ENCODE peak calls at places on chromosomes 1 and 21, in seven cellular contexts. I is tibial nerve, G is upper lobe of right lung, O is cardiac muscle cell, A is H1, D is brain microvascular endothelial cell, Z is heart right ventricle. Y is an unnamed sample.

GRCh38 chr21:23881783-23882182 is 1725.5 kb downstream of the MRPL39 start:
- DNase-seq in G (no peak), Z (no peak), I (no peak), D (no peak), O (no peak), A (no peak), Y (no peak)

GRCh38 chr1:202944438-202944921 is 13.6 kb downstream of the ADIPOR1 start:
- DNase-seq in O (no peak), Z (no peak), I (no peak), A (no peak), G (no peak), D (no peak), Y (no peak)

GRCh38 chr1:198643827-198644226 is 5.0 kb downstream of the PTPRC start:
- DNase-seq in Z (no peak), D (no peak), G (no peak), I (no peak), O (no peak), A (no peak), Y (no peak)

GRCh38 chr1:162328507-162328906 is 48.1 kb downstream of the SPATA46 start:
- DNase-seq in D (no peak), G (no peak), A (no peak), Z (no peak), I (no peak), O (no peak), Y (no peak)

GRCh38 chr1:229563241-229563640 is 4.7 kb upstream of the ABCB10 start:
- DNase-seq in D (no peak), I (no peak), Z (no peak), O (peak; percentile 58), G (no peak), A (no peak), Y (no peak)

GRCh38 chr1:15154480-15155036 is 1.0 kb downstream of the TMEM51 start:
- DNase-seq in D (peak; percentile 22), G (peak; percentile 71), I (no peak), Z (peak; percentile 32), A (peak; percentile 68), O (peak; percentile 40), Y (peak; percentile 30)

GRCh38 chr1:203124546-203125317 is 2.8 kb upstream of the ADORA1 start:
- DNase-seq in G (peak; percentile 28), I (no peak), A (peak; percentile 37), O (no peak), D (no peak), Z (no peak), Y (peak; percentile 60)

GRCh38 chr1:213070399-213070798 is 19.4 kb downstream of the RPS6KC1 start:
- DNase-seq in O (no peak), I (no peak), A (no peak), Z (no peak), G (no peak), D (peak; percentile 59), Y (peak; percentile 40)

GRCh38 chr1:223074901-223075300 is 68.1 kb downstream of the TLR5 start:
- DNase-seq in Z (no peak), I (no peak), G (no peak), O (no peak), D (no peak), A (no peak), Y (no peak)

DNA sequence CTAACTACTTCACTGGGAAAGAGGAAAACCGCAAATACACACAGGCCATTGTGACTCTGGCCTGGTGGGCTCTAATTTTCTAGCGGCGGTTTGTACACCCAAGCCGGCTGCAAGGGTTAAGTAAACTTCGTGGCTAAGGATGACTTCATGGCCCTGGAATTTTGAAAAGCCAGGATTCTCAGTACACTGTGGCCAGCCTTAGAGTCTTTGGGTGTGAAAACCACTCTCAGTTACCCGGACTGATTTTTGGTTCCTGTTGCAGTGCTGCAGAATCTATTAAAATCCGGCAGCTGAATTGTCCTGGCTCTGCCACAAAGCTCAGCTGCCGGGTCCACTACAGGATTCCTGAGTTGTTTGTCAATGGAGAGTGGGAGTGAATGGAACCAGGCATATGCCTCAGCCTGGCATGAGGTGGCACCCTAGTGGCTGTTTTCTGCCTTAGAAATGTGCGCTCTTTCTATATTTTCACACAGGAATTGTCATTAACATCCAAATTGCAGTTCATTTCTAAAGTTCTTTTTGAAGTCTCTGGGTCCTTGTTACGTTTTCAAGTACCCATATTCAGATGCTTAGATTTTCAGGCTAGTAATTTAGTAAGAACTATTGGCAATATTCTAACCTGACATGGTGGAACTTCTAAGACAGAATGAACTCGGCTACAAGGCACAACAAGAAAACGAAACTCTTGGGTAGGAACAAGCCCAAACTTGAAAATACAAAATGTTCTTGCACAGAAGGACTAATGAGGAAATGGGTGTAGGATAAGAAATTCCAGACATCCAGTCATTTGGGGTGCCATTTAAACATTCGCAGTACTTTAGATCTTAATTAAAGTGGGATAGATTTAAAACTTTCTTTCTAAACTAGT is 255.9 kb downstream of the NFIA start:
- DNase-seq in A (no peak), O (peak; percentile 64), G (peak; percentile 76), D (peak; percentile 95), I (peak; percentile 38), Z (peak; percentile 48), Y (peak; percentile 97)
- TF ChIP-seq CTCF in A (peak; percentile 71), O (peak; percentile 59), G (peak; percentile 72), D (peak; percentile 76), I (peak; percentile 75), Z (peak; percentile 59), Y (peak; percentile 80)

DNA sequence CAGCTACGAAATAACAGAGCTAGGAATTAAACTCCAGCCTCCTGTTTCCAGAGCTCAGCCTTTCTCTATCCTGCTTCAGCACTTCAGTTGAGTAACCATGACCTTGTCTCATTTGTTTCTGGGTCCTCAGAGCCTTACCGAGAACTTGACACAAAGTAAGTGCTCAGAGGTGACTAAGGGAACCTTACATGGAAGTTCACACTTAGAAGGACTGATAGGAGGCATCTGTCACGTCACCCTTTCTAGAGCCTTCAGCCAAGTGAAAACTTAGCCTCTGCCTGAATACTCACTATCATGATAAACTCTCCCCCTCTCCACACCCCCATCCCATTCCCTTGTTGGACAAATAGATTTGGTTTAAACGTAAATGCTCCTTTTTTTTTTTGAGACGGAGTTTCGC is 9.8 kb upstream of the LUZP1 start:
- DNase-seq in D (no peak), O (peak; percentile 44), Z (no peak), G (no peak), I (no peak), A (no peak), Y (no peak)
- H3K4me3 ChIP-seq in D (no peak overlapping the region), O (no peak overlapping the region), Z (peak overlapping the region; percentile 51), G (no peak overlapping the region), I (no peak overlapping the region), A (no peak overlapping the region), Y (no peak overlapping the region)

GRCh38 chr1:175035860-175036259 is 12.6 kb upstream of the MRPS14 start:
- DNase-seq in I (no peak), D (no peak), A (no peak), Z (no peak), O (no peak), G (no peak), Y (no peak)

GRCh38 chr1:175033931-175034330 is 10.7 kb upstream of the MRPS14 start:
- DNase-seq in A (no peak), Z (no peak), D (no peak), G (no peak), O (no peak), I (no peak), Y (no peak)

GRCh38 chr1:175040324-175040910 is 17.2 kb upstream of the MRPS14 start:
- DNase-seq in D (no peak), O (no peak), I (no peak), Z (no peak), A (no peak), G (no peak), Y (no peak)

GRCh38 chr1:175034775-175035174 is 11.6 kb upstream of the MRPS14 start:
- DNase-seq in I (no peak), O (no peak), D (no peak), A (no peak), G (no peak), Z (no peak), Y (peak; percentile 81)

GRCh38 chr1:175036476-175036875 is 13.3 kb upstream of the MRPS14 start:
- DNase-seq in G (no peak), A (no peak), Z (no peak), D (no peak), O (no peak), I (no peak), Y (no peak)
- H3K36me3 ChIP-seq in G (no peaks in the 10 kb centered on the region), A (no peaks in the 10 kb centered on the region), Z (no peaks in the 10 kb centered on the region), D (no peaks in the 10 kb centered on the region), O (no peaks in the 10 kb centered on the region), I (no peaks in the 10 kb centered on the region), Y (no peaks in the 10 kb centered on the region)

GRCh38 chr1:173580081-173580480 is 22.8 kb downstream of the SLC9C2 start:
- DNase-seq in I (no peak), O (no peak), G (no peak), A (no peak), Z (no peak), D (no peak), Y (no peak)
- TF ChIP-seq CTCF in I (no peak), O (no peak), G (no peak), A (no peak), Z (no peak), D (no peak), Y (no peak)

GRCh38 chr1:227841141-227841540 is 25.7 kb downstream of the PRSS38 start:
- DNase-seq in Z (no peak), O (no peak), G (no peak), A (no peak), I (no peak), D (no peak), Y (no peak)

GRCh38 chr1:227838181-227838580 is 22.7 kb downstream of the PRSS38 start:
- DNase-seq in Z (no peak), A (no peak), O (no peak), G (no peak), I (no peak), D (no peak), Y (no peak)
- H3K4me3 ChIP-seq in Z (no peak overlapping the region), A (no peak overlapping the region), O (no peak overlapping the region), G (no peak overlapping the region), I (no peak overlapping the region), D (no peak overlapping the region), Y (no peak overlapping the region)

GRCh38 chr1:43616383-43616782 is 33.6 kb upstream of the KDM4A start:
- DNase-seq in G (no peak), I (no peak), Z (no peak), O (no peak), D (no peak), A (no peak), Y (no peak)
- H3K36me3 ChIP-seq in G (peaks cover 8% of the 10 kb centered on the region), I (no peaks in the 10 kb centered on the region), Z (no peaks in the 10 kb centered on the region), O (peaks cover 20% of the 10 kb centered on the region), D (peaks cover 35% of the 10 kb centered on the region), A (peaks cover 60% of the 10 kb centered on the region), Y (peaks cover 70% of the 10 kb centered on the region)